ENCODE peak calls at places on chromosomes 13 and 19, in seven cellular contexts. P, Q, R, W, A, F and B are unnamed samples.

GRCh38 chr13:64180756-64181155 is 2765.1 kb upstream of the PCDH20 start:
- DNase-seq in W (no peak), R (no peak), A (no peak), Q (peak; percentile 6), P (no peak), F (no peak), B (no peak)

GRCh38 chr19:4641132-4641531 is 1.8 kb downstream of the TNFAIP8L1 start:
- DNase-seq in Q (no peak), F (no peak), P (no peak), W (no peak), A (no peak), R (no peak), B (no peak)

GRCh38 chr13:111252449-111253124 is 67.9 kb upstream of the TEX29 start:
- DNase-seq in W (no peak), P (no peak), R (peak; percentile 17), Q (no peak), A (no peak), F (no peak), B (no peak)

GRCh38 chr19:41887711-41888382 is 4.9 kb downstream of the ARHGEF1 start:
- DNase-seq in A (peak; percentile 85), Q (peak; percentile 60), R (no peak), F (peak; percentile 34), P (no peak), W (peak; percentile 78), B (no peak)

GRCh38 chr13:99830931-99831330 is 140.6 kb downstream of the ZIC5 start:
- DNase-seq in A (no peak), Q (no peak), P (no peak), W (no peak), F (no peak), R (no peak), B (no peak)

GRCh38 chr13:46721054-46721453 is 75.9 kb downstream of the ESD start:
- DNase-seq in F (no peak), R (no peak), W (no peak), P (peak; percentile 51), Q (peak; percentile 57), A (peak; percentile 42), B (no peak)

GRCh38 chr19:45164577-45165335 is 4.0 kb upstream of the NKPD1 start:
- DNase-seq in F (no peak), W (no peak), R (no peak), A (peak; percentile 30), Q (peak; percentile 87), P (no peak), B (no peak)

GRCh38 chr13:78977311-78977710 is 318.4 kb upstream of the OBI1 start:
- DNase-seq in A (no peak), P (no peak), Q (no peak), W (no peak), F (no peak), R (no peak), B (no peak)

GRCh38 chr19:7326105-7326877 is 22.4 kb upstream of the ARHGEF18 start:
- DNase-seq in R (no peak), W (no peak), F (no peak), P (no peak), A (peak; percentile 28), Q (peak; percentile 26), B (no peak)

GRCh38 chr19:42189133-42189532 is 28.3 kb downstream of the DEDD2 start:
- DNase-seq in P (no peak), Q (no peak), F (no peak), A (no peak), R (no peak), W (no peak), B (no peak)

GRCh38 chr13:100230813-100231575 is 142.1 kb downstream of the PCCA start:
- DNase-seq in R (no peak), W (no peak), F (no peak), Q (no peak), A (no peak), P (no peak), B (no peak)

GRCh38 chr19:719081-719512 is 10.4 kb downstream of the PALM start:
- DNase-seq in P (peak; percentile 84), W (no peak), Q (peak; percentile 23), A (no peak), F (peak; percentile 27), R (no peak), B (peak; percentile 68)

GRCh38 chr13:40352385-40352778 is 314.1 kb downstream of the FOXO1 start:
- DNase-seq in W (no peak), F (no peak), R (peak; percentile 93), A (no peak), Q (peak; percentile 31), P (peak; percentile 68), B (peak; percentile 37)

GRCh38 chr19:18170714-18171255 is 2.8 kb upstream of the IFI30 start:
- DNase-seq in W (no peak), A (no peak), Q (no peak), R (no peak), F (no peak), P (no peak), B (no peak)

GRCh38 chr13:95540848-95541247 is 11.7 kb upstream of the CLDN10 start:
- DNase-seq in F (no peak), R (no peak), P (no peak), Q (no peak), W (no peak), A (no peak), B (peak; percentile 43)

GRCh38 chr19:37986048-37986750 is 79.2 kb downstream of the SIPA1L3 start:
- DNase-seq in R (no peak), F (no peak), P (no peak), W (no peak), Q (no peak), A (no peak), B (no peak)

GRCh38 chr19:40605201-40605971 is 4.2 kb downstream of the LTBP4 start:
- DNase-seq in Q (peak; percentile 70), F (no peak), P (peak; percentile 75), R (no peak), W (no peak), A (peak; percentile 83), B (no peak)

GRCh38 chr19:17687857-17688784 is at the start of gene UNC13A:
- DNase-seq in Q (peak; percentile 21), P (no peak), A (peak; percentile 55), R (no peak), W (peak; percentile 81), F (peak; percentile 8), B (peak; percentile 64)

GRCh38 chr19:55559684-55560083 is 14.3 kb upstream of the SBK3 start:
- DNase-seq in Q (no peak), R (no peak), A (no peak), P (no peak), F (no peak), W (no peak), B (no peak)

GRCh38 chr13:106376411-106377112 is 158.9 kb downstream of the EFNB2 start:
- DNase-seq in F (no peak), R (no peak), A (no peak), Q (peak; percentile 98), W (no peak), P (peak; percentile 61), B (no peak)

GRCh38 chr19:8577247-8577646 is at the start of gene MYO1F:
- DNase-seq in F (peak; percentile 21), A (no peak), P (no peak), R (no peak), W (no peak), Q (no peak), B (peak; percentile 21)

GRCh38 chr13:46738055-46738454 is 58.9 kb downstream of the ESD start:
- DNase-seq in Q (peak; percentile 43), F (no peak), A (no peak), W (no peak), R (no peak), P (no peak), B (no peak)

GRCh38 chr19:21023901-21024300 is 3.4 kb downstream of the ZNF430 start:
- DNase-seq in A (no peak), W (no peak), Q (peak; percentile 78), F (no peak), P (no peak), R (no peak), B (no peak)

GRCh38 chr13:22505489-22505888 is 675.3 kb upstream of the SGCG start:
- DNase-seq in R (no peak), A (no peak), P (no peak), W (no peak), Q (peak; percentile 34), F (no peak), B (no peak)

GRCh38 chr13:100646030-100646673 is 28.4 kb downstream of the TMTC4 start:
- DNase-seq in W (peak; percentile 13), F (no peak), A (no peak), R (no peak), P (no peak), Q (peak; percentile 53), B (peak; percentile 59)

GRCh38 chr13:101474419-101474957 is 22.0 kb downstream of the ITGBL1 start:
- DNase-seq in A (no peak), W (no peak), P (no peak), Q (peak; percentile 84), F (no peak), R (no peak), B (no peak)

GRCh38 chr13:94602467-94602866 is 810 bp downstream of the GPR180 start:
- DNase-seq in W (no peak), R (no peak), F (no peak), Q (no peak), A (no peak), P (no peak), B (no peak)

GRCh38 chr19:58520257-58520599 is 618 bp upstream of the ZBTB45 start:
- DNase-seq in F (no peak), W (no peak), P (no peak), Q (no peak), A (no peak), R (no peak), B (no peak)

GRCh38 chr13:50729177-50729576 is 114.3 kb downstream of the DLEU7 start:
- DNase-seq in P (no peak), Q (no peak), F (no peak), A (no peak), W (no peak), R (no peak), B (no peak)

GRCh38 chr13:75656590-75656989 is 20.5 kb downstream of the LMO7 start:
- DNase-seq in R (no peak), W (no peak), P (no peak), A (no peak), F (no peak), Q (peak; percentile 46), B (no peak)

GRCh38 chr19:1272423-1273262 is 2.7 kb upstream of the FAM174C start:
- DNase-seq in Q (peak; percentile 53), A (no peak), R (no peak), P (no peak), W (no peak), F (no peak), B (no peak)

GRCh38 chr19:12668937-12669271 is 2.3 kb downstream of the WDR83 start:
- DNase-seq in P (peak; percentile 47), R (peak; percentile 93), Q (peak; percentile 88), A (peak; percentile 61), F (no peak), W (no peak), B (no peak)

GRCh38 chr13:50672025-50672424 is 171.5 kb downstream of the DLEU7 start:
- DNase-seq in Q (peak; percentile 38), P (no peak), W (no peak), R (no peak), F (no peak), A (no peak), B (no peak)

GRCh38 chr13:99159331-99160061 is 41.2 kb upstream of the UBAC2 start:
- DNase-seq in P (no peak), A (no peak), R (peak; percentile 24), Q (no peak), W (no peak), F (no peak), B (no peak)

GRCh38 chr13:102402292-102402691 is 444 bp upstream of the FGF14 start:
- DNase-seq in P (peak; percentile 33), A (no peak), Q (peak; percentile 37), W (no peak), R (no peak), F (peak; percentile 3), B (peak; percentile 71)

GRCh38 chr13:57044910-57045309 is 95.8 kb upstream of the PRR20A start:
- DNase-seq in P (no peak), Q (no peak), F (no peak), R (no peak), A (no peak), W (no peak), B (no peak)